ENCODE peak calls at places on chromosomes 5 and 9, in eight cellular contexts. I, K, L, J, U, Y, T and P are unnamed samples.

GRCh38 chr9:124769451-124770358 is 1.4 kb downstream of the NR6A1 start:
- DNase-seq in J (no peak), U (no peak), L (no peak), T (no peak), K (no peak), Y (peak; percentile 39), I (no peak), P (peak; percentile 29)

GRCh38 chr9:108484468-108484867 is 371.3 kb downstream of the ACTL7B start:
- DNase-seq in Y (no peak), I (no peak), T (no peak), J (no peak), L (no peak), U (no peak), K (no peak), P (peak; percentile 56)

GRCh38 chr5:112063191-112063590 is 306.2 kb upstream of the NREP start:
- DNase-seq in K (no peak), U (no peak), J (no peak), T (no peak), L (no peak), I (no peak), Y (no peak), P (no peak)

GRCh38 chr5:104412649-104413240 is 850.2 kb upstream of the NUDT12 start:
- DNase-seq in U (peak; percentile 40), K (no peak), T (no peak), I (peak; percentile 0), J (no peak), Y (peak; percentile 25), L (peak; percentile 10), P (peak; percentile 58)

GRCh38 chr5:14405706-14406553 is 175.7 kb upstream of the OTULINL start:
- DNase-seq in I (no peak), U (peak; percentile 72), Y (no peak), K (no peak), T (no peak), L (no peak), J (no peak), P (no peak)

GRCh38 chr9:125989524-125990180 is 242.5 kb downstream of the PBX3 start:
- DNase-seq in Y (no peak), K (peak; percentile 60), I (no peak), U (no peak), L (no peak), J (no peak), T (no peak), P (no peak)

GRCh38 chr9:87827341-87827740 is 55.3 kb upstream of the SPATA31E1 start:
- DNase-seq in L (no peak), Y (no peak), I (no peak), U (no peak), T (no peak), K (no peak), J (no peak), P (no peak)

GRCh38 chr5:92652735-92653134 is 928.3 kb downstream of the NR2F1-AS1 start:
- DNase-seq in K (no peak), T (no peak), Y (no peak), J (no peak), U (no peak), L (no peak), I (no peak), P (no peak)

GRCh38 chr5:59021837-59022514 is 439.1 kb downstream of the RAB3C start:
- DNase-seq in L (no peak), J (no peak), T (no peak), U (peak; percentile 17), I (peak; percentile 75), K (no peak), Y (peak; percentile 68), P (peak; percentile 80)